ENCODE peak calls at places on chromosomes 2 and 18, in seven cellular contexts. U is upper lobe of right lung, K is posterior vena cava, Z is thoracic aorta, B is GM12865, D is NCI-H1694, V is small intestine. C is an unnamed sample.
A peak's percentile ranks its signal among the peaks of the same experiment; 100 is the strongest.

GRCh38 chr2:12931211-12931844 is 214.6 kb downstream of the TRIB2 start:
- DNase-seq in U (no peak), K (no peak), Z (no peak), B (peak; percentile 10), D (peak; percentile 54), V (peak; percentile 22), C (peak; percentile 28)

GRCh38 chr2:9474361-9475117 is at the start of gene IAH1:
- DNase-seq in U (peak; percentile 89), K (peak; percentile 89), Z (no peak), B (peak; percentile 73), D (no peak), V (peak; percentile 67), C (peak; percentile 81)

GRCh38 chr2:86485103-86485502 is 43.9 kb downstream of the KDM3A start:
- DNase-seq in U (no peak), K (no peak), Z (no peak), B (no peak), D (no peak), V (no peak), C (no peak)

GRCh38 chr2:217370391-217370790 is 510.5 kb upstream of the TNP1 start:
- DNase-seq in U (no peak), K (no peak), Z (no peak), B (no peak), D (no peak), V (no peak), C (no peak)

GRCh38 chr18:6650063-6650462 is 79.5 kb upstream of the ARHGAP28 start:
- DNase-seq in U (no peak), K (no peak), Z (no peak), B (no peak), D (no peak), V (no peak), C (no peak)

GRCh38 chr18:46542545-46542944 is 114.5 kb downstream of the LOXHD1 start:
- DNase-seq in U (no peak), K (no peak), Z (no peak), B (no peak), D (no peak), V (no peak), C (peak; percentile 11)

GRCh38 chr2:201643216-201643651 is at the start of gene TMEM237:
- DNase-seq in U (peak; percentile 79), K (peak; percentile 84), Z (no peak), B (peak; percentile 59), D (no peak), V (peak; percentile 17), C (peak; percentile 8)

GRCh38 chr18:28594034-28594433 is 417.1 kb upstream of the CDH2 start:
- DNase-seq in U (no peak), K (no peak), Z (no peak), B (no peak), D (no peak), V (no peak), C (no peak)

GRCh38 chr2:26772064-26773001 is 8.2 kb downstream of the SLC35F6 start:
- DNase-seq in U (peak; percentile 88), K (peak; percentile 97), Z (peak; percentile 70), B (no peak), D (peak; percentile 98), V (peak; percentile 85), C (peak; percentile 82)

GRCh38 chr2:42421601-42422252 is 60.7 kb upstream of the COX7A2L start:
- DNase-seq in U (no peak), K (no peak), Z (no peak), B (no peak), D (no peak), V (no peak), C (no peak)

GRCh38 chr18:10681581-10682367 is 155.9 kb downstream of the NAPG start:
- DNase-seq in U (no peak), K (no peak), Z (no peak), B (no peak), D (no peak), V (no peak), C (no peak)

C was measured in T47D.